ENCODE peak calls at places on chromosomes 5 and 9, in ten cellular contexts. Z is astrocyte of the spinal cord, D is AG09319, C is AG04449, E is bronchial epithelial cell, A is Panc1, S is upper lobe of right lung, N is kidney, G is IMR-90, R is A549. I is an unnamed sample.

GRCh38 chr5:144068926-144069325 is 101.5 kb downstream of the YIPF5 start:
- DNase-seq in Z (no peak), D (no peak), C (no peak), E (no peak), A (no peak), S (no peak), N (no peak), G (no peak), R (no peak), I (peak; percentile 21)

GRCh38 chr9:122261469-122261881 is 3.2 kb downstream of the RBM18 start:
- DNase-seq in Z (peak; percentile 68), D (no peak), C (peak; percentile 54), E (peak; percentile 42), A (no peak), S (peak; percentile 69), N (peak; percentile 86), G (peak; percentile 67), R (no peak), I (peak; percentile 59)

GRCh38 chr5:118793652-118794051 is 194.7 kb downstream of the DTWD2 start:
- DNase-seq in Z (no peak), D (no peak), C (no peak), E (no peak), A (no peak), S (no peak), N (no peak), G (no peak), R (no peak), I (no peak)

GRCh38 chr9:89364664-89365531 is 46.6 kb downstream of the SECISBP2 start:
- DNase-seq in Z (no peak), D (no peak), C (no peak), E (peak; percentile 29), A (no peak), S (peak; percentile 55), N (peak; percentile 80), G (no peak), R (no peak), I (peak; percentile 55)

GRCh38 chr5:167063788-167064187 is 1227.7 kb upstream of the WWC1 start:
- DNase-seq in Z (no peak), D (no peak), C (no peak), E (no peak), A (no peak), S (no peak), N (no peak), G (no peak), R (no peak), I (no peak)

GRCh38 chr9:88197781-88198345 is 59.6 kb upstream of the SPATA31C2 start:
- DNase-seq in Z (peak; percentile 65), D (peak; percentile 51), C (peak; percentile 78), E (peak; percentile 93), A (peak; percentile 51), S (no peak), N (no peak), G (peak; percentile 87), R (peak; percentile 43), I (peak; percentile 85)

GRCh38 chr9:95025213-95026170 is 292.0 kb downstream of the FANCC start:
- DNase-seq in Z (peak; percentile 92), D (peak; percentile 80), C (peak; percentile 88), E (no peak), A (no peak), S (peak; percentile 73), N (peak; percentile 94), G (peak; percentile 94), R (no peak), I (no peak)

GRCh38 chr9:97904725-97905124 is 17.6 kb downstream of the TRMO start:
- DNase-seq in Z (no peak), D (no peak), C (no peak), E (no peak), A (no peak), S (no peak), N (no peak), G (no peak), R (no peak), I (no peak)

GRCh38 chr5:79235578-79236363 is at the start of gene JMY:
- DNase-seq in Z (peak; percentile 77), D (peak; percentile 58), C (no peak), E (peak; percentile 49), A (no peak), S (peak; percentile 94), N (peak; percentile 95), G (peak; percentile 85), R (peak; percentile 82), I (peak; percentile 84)

GRCh38 chr5:62395210-62395950 is 8.3 kb downstream of the DIMT1 start:
- DNase-seq in Z (peak; percentile 52), D (no peak), C (no peak), E (peak; percentile 36), A (no peak), S (no peak), N (no peak), G (peak; percentile 83), R (no peak), I (peak; percentile 25)

GRCh38 chr5:40781843-40782409 is 16.2 kb downstream of the PRKAA1 start:
- DNase-seq in Z (peak; percentile 43), D (no peak), C (no peak), E (peak; percentile 4), A (no peak), S (no peak), N (no peak), G (peak; percentile 77), R (no peak), I (no peak)
- TF ChIP-seq CTCF in Z (no peak), D (no peak), C (no peak), E (no peak), A (no peak), S (no peak), N (no peak), G (no peak), R (no peak), I (no peak)

GRCh38 chr5:126776499-126777256 is at the start of gene LMNB1:
- DNase-seq in Z (peak; percentile 98), D (peak; percentile 85), C (peak; percentile 37), E (peak; percentile 76), A (peak; percentile 76), S (peak; percentile 98), N (peak; percentile 98), G (peak; percentile 94), R (peak; percentile 81), I (peak; percentile 95)

GRCh38 chr5:126777257-126777973 is 479 bp downstream of the LMNB1 start:
- DNase-seq in Z (peak; percentile 67), D (no peak), C (no peak), E (peak; percentile 63), A (no peak), S (peak; percentile 84), N (peak; percentile 87), G (peak; percentile 61), R (no peak), I (peak; percentile 89)

GRCh38 chr5:126780165-126780827 is 3.4 kb downstream of the LMNB1 start:
- DNase-seq in Z (peak; percentile 81), D (peak; percentile 41), C (no peak), E (peak; percentile 50), A (no peak), S (no peak), N (no peak), G (peak; percentile 81), R (peak; percentile 73), I (peak; percentile 69)

GRCh38 chr5:126778675-126779403 is 1.9 kb downstream of the LMNB1 start:
- DNase-seq in Z (no peak), D (no peak), C (no peak), E (no peak), A (no peak), S (no peak), N (no peak), G (no peak), R (no peak), I (no peak)

DNA sequence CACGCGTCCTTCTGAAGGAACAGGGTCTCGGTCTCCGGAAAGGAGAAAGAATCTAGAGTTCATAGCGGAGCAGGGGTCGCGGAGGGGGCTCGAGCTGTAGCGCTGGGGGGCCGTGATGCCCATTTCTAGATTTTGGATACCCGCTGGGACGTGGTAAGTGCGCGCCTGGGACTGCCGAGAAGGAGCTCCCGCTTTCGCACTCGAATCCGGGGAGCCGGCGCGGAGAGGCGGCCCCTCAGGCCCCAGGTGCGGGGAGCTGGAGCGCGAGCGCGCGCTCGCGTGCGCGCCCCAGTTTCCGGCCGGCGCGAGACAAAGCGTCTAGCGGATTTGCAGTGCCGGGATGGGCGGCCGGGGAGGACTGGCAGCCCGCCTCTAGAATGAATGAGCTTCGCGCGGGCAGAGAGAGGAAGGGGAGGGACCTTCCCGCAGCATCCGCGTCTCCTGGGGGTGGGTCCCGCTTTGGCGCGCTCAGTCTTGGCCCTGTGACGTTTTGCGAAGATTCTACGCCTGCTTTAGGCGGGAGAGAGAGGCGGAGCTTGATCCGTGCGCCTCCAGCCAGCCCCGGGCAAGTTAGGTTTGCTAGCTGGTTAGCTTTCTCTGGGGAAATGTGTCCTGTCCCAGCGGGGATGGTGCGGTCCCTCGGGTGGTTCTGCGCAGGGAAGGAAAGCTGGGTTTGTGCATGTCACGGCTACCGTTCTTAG is 1.2 kb downstream of the LMNB1 start:
- DNase-seq in Z (peak; percentile 98), D (peak; percentile 84), C (peak; percentile 58), E (peak; percentile 83), A (peak; percentile 83), S (peak; percentile 91), N (peak; percentile 94), G (peak; percentile 95), R (peak; percentile 87), I (peak; percentile 92)
- TF ChIP-seq CTCF in Z (no peak), D (no peak), C (no peak), E (no peak), A (no peak), S (no peak), N (no peak), G (no peak), R (no peak), I (no peak)

DNA sequence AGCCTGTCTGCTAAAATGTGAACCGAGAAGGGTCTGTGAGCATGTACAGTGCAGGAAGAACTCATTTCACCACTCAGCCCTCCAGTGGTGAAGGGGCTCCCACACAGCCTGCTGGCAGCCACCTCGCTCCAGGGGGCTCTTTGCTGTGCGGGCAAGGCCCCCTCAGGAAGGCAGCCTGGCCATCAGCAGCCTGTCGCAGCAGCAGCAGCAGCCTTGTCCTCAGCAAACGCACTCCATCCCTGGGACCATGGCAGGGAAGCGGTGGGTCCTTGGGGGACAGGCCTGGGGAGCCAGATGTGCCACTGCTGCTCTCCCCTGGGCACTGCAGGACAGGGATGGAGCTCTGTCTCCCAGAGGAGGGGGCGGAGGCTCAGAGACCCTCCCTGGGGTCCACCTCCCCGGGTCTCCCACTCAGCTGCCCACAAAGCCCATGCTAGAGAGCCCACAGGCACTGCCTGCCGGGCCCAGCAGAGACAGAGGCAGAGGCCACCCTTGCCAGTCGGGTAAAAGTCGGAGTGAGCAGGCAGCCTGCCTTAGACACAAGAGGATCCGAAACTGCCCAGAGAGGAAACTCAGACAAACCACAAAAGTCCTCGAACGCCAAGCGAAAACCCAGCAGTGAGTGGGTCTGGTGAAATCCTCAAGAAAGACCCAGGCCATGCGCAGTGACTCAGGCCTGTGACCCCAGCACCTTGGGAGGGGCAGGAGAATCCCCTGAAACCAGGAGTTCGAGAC is 8.0 kb downstream of the BRD3 start:
- DNase-seq in Z (no peak), D (no peak), C (no peak), E (no peak), A (no peak), S (peak; percentile 69), N (peak; percentile 66), G (no peak), R (no peak), I (no peak)
- TF ChIP-seq CTCF in Z (peak; percentile 29), D (no peak), C (no peak), E (no peak), A (no peak), S (no peak), N (no peak), G (no peak), R (no peak), I (peak; percentile 7)

DNA sequence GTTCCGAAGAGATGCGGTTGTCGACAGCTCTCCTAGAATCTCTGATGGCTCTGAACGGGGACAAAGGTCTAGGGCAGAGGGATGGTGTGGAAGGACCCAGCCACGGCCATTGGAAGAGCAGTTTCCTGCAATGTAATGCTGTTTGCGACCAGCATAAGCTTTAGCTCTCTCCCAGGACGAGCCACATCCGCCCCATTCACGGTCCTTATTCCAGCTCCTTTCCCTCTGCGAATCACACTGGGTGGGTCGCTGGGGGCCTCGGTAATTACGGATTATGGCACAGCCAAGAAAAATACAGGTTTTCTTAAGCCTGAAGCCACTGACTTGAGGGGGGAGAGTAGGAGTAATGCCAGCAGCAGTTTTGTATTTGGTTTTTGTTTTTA is 22.7 kb downstream of the ANXA2R start:
- DNase-seq in Z (no peak), D (no peak), C (no peak), E (no peak), A (no peak), S (no peak), N (peak; percentile 76), G (peak; percentile 55), R (no peak), I (peak; percentile 33)
- TF ChIP-seq CTCF in Z (no peak), D (no peak), C (no peak), E (no peak), A (no peak), S (no peak), N (no peak), G (no peak), R (no peak), I (no peak)